ENCODE peak calls at places on chromosomes 5 and 9, in nine cellular contexts. C, N, Y, J, G, A, F, B and W are unnamed samples.

GRCh38 chr5:54525226-54525625 is 7.7 kb downstream of the SNX18 start:
- DNase-seq in C (no peak), N (no peak), Y (no peak), J (no peak), G (no peak), A (no peak), F (no peak), B (no peak), W (no peak)

GRCh38 chr5:181170237-181170830 is 22.9 kb downstream of the OR2V2 start:
- DNase-seq in C (no peak), N (peak), Y (no peak), J (no peak), G (no peak), A (no peak), F (peak), B (no peak), W (no peak)

GRCh38 chr9:94705162-94705712 is 21.3 kb upstream of the AOPEP start:
- DNase-seq in C (no peak), N (no peak), Y (no peak), J (no peak), G (no peak), A (no peak), F (no peak), B (no peak), W (no peak)

GRCh38 chr5:87190687-87191086 is 77.0 kb upstream of the RASA1 start:
- DNase-seq in C (peak), N (no peak), Y (no peak), J (peak), G (no peak), A (no peak), F (no peak), B (no peak), W (no peak)

GRCh38 chr9:106445107-106445506 is 417.9 kb upstream of the ZNF462 start:
- DNase-seq in C (no peak), N (no peak), Y (no peak), J (no peak), G (no peak), A (no peak), F (no peak), B (no peak), W (no peak)

GRCh38 chr9:82021198-82021597 is 32.6 kb downstream of the SPATA31D1 start:
- DNase-seq in C (no peak), N (no peak), Y (no peak), J (no peak), G (peak), A (no peak), F (no peak), B (no peak), W (no peak)

GRCh38 chr5:4639959-4640358 is 500.2 kb upstream of the ADAMTS16 start:
- DNase-seq in C (no peak), N (no peak), Y (no peak), J (no peak), G (no peak), A (no peak), F (no peak), B (no peak), W (no peak)

GRCh38 chr5:57692582-57693487 is 210.2 kb upstream of the ACTBL2 start:
- DNase-seq in C (no peak), N (peak), Y (peak), J (no peak), G (peak), A (peak), F (peak), B (no peak), W (no peak)

GRCh38 chr9:336039-336438 is 121.4 kb downstream of the DOCK8 start:
- DNase-seq in C (no peak), N (no peak), Y (no peak), J (no peak), G (no peak), A (no peak), F (no peak), B (no peak), W (no peak)

GRCh38 chr5:73964352-73964751 is 338.4 kb downstream of the ARHGEF28 start:
- DNase-seq in C (no peak), N (no peak), Y (no peak), J (no peak), G (no peak), A (no peak), F (no peak), B (no peak), W (no peak)

GRCh38 chr5:125703616-125704015 is 719.6 kb upstream of the GRAMD2B start:
- DNase-seq in C (no peak), N (no peak), Y (no peak), J (no peak), G (no peak), A (no peak), F (no peak), B (no peak), W (no peak)

GRCh38 chr5:80989883-80990282 is 29.7 kb downstream of the RASGRF2 start:
- DNase-seq in C (no peak), N (no peak), Y (no peak), J (no peak), G (no peak), A (no peak), F (no peak), B (no peak), W (no peak)

GRCh38 chr5:80988419-80988925 is 28.3 kb downstream of the RASGRF2 start:
- DNase-seq in C (no peak), N (no peak), Y (no peak), J (no peak), G (no peak), A (no peak), F (no peak), B (no peak), W (no peak)

GRCh38 chr5:80987078-80987766 is 27.1 kb downstream of the RASGRF2 start:
- DNase-seq in C (no peak), N (no peak), Y (no peak), J (no peak), G (no peak), A (no peak), F (no peak), B (no peak), W (no peak)

GRCh38 chr5:80990527-80990926 is 30.4 kb downstream of the RASGRF2 start:
- DNase-seq in C (no peak), N (no peak), Y (no peak), J (no peak), G (no peak), A (no peak), F (no peak), B (no peak), W (no peak)

GRCh38 chr5:80990971-80991370 is 30.8 kb downstream of the RASGRF2 start:
- DNase-seq in C (no peak), N (no peak), Y (no peak), J (no peak), G (no peak), A (no peak), F (no peak), B (no peak), W (no peak)
- TF ChIP-seq CTCF in C (no peak), N (no peak), Y (no peak), J (no peak), G (no peak), A (no peak), F (no peak), B (no peak), W (no peak)

GRCh38 chr5:32471784-32472183 is 27.2 kb upstream of the ZFR start:
- DNase-seq in C (no peak), N (no peak), Y (no peak), J (no peak), G (no peak), A (no peak), F (no peak), B (no peak), W (no peak)
- TF ChIP-seq CTCF in C (no peak), N (no peak), Y (no peak), J (no peak), G (no peak), A (no peak), F (no peak), B (no peak), W (no peak)

GRCh38 chr5:91190333-91190680 is 192.8 kb downstream of the ARRDC3 start:
- DNase-seq in C (no peak), N (no peak), Y (no peak), J (no peak), G (no peak), A (no peak), F (no peak), B (no peak), W (no peak)
- TF ChIP-seq CTCF in C (no peak), N (no peak), Y (no peak), J (no peak), G (no peak), A (no peak), F (no peak), B (no peak), W (no peak)

GRCh38 chr5:128083033-128083810 is at the start of gene SLC12A2:
- DNase-seq in C (peak), N (peak), Y (peak), J (peak), G (peak), A (peak), F (peak), B (peak), W (peak)

GRCh38 chr5:128083811-128084227 is 253 bp downstream of the SLC12A2 start:
- DNase-seq in C (no peak), N (no peak), Y (no peak), J (peak), G (no peak), A (peak), F (no peak), B (no peak), W (no peak)

GRCh38 chr5:128082551-128083032 is 974 bp upstream of the SLC12A2 start:
- DNase-seq in C (no peak), N (no peak), Y (no peak), J (no peak), G (peak), A (no peak), F (no peak), B (no peak), W (no peak)

GRCh38 chr5:128084228-128085167 is 932 bp downstream of the SLC12A2 start:
- DNase-seq in C (peak), N (peak), Y (no peak), J (peak), G (no peak), A (peak), F (peak), B (no peak), W (peak)

DNA sequence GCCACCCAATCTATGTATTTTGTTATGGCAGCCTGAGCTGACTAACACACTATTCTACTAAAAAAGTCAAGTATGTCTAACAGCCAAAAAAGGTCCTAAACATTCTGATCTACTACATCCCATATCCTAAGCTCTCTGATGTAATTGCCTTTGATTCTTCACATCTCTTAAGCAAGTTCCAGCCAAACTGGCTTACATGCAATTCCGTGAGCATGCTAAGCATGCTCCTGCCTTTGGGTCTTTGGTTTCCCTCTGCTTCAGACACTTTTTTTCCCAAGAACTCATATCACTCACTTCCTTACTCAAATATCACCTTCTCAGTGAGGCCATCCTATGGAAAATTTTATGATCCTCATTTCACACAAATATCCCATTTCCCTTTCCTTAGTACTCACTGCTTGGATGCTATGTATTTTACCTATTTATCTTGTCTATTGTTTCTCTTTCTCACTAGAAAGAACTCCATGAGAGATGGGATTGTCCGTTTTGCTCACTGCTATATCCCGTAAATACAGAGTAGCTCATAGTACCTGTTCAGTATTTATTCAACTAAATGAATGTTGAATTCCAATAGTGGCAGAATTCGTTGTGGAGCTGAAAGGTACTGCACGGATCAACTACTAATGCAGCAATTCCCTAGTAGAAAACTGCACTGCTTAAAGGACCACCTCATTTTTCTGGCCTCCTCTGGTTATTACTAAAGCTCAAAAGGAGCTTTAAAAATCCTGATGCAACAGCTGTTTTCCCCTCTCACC is 2.3 kb upstream of the SLC12A2 start:
- DNase-seq in C (no peak), N (no peak), Y (no peak), J (no peak), G (no peak), A (no peak), F (no peak), B (no peak), W (no peak)
- TF ChIP-seq CTCF in C (no peak), N (no peak), Y (no peak), J (no peak), G (no peak), A (peak), F (peak), B (no peak), W (peak)

GRCh38 chr5:142215915-142216681 is 107.5 kb downstream of the NDFIP1 start:
- DNase-seq in C (no peak), N (no peak), Y (no peak), J (no peak), G (peak), A (no peak), F (peak), B (no peak), W (no peak)
- TF ChIP-seq CTCF in C (no peak), N (no peak), Y (no peak), J (no peak), G (no peak), A (no peak), F (no peak), B (no peak), W (no peak)